ENCODE peak calls at places on chromosomes 7 and 10, in six cellular contexts. I is CD8-positive, alpha-beta T cell; J is endodermal cell; E is colonic mucosa; C is ovary; W is Peyer's patch. M is an unnamed sample. For H3K4me1, the result is how much of the 10 kb centered on the place peaks cover.

GRCh38 chr7:107874605-107875446 is 16.2 kb upstream of the DLD start:
- DNase-seq in I (peak), J (peak), E (peak), C (no peak), W (no peak), M (peak)

GRCh38 chr10:35042783-35043182 is 47.4 kb downstream of the CUL2 start:
- DNase-seq in I (no peak), J (no peak), E (no peak), C (no peak), W (no peak), M (no peak)

GRCh38 chr7:74068378-74069085 is 15.1 kb upstream of the LIMK1 start:
- DNase-seq in I (no peak), J (no peak), E (no peak), C (peak), W (peak), M (no peak)

GRCh38 chr7:31408120-31408729 is 67.7 kb upstream of the NEUROD6 start:
- DNase-seq in I (no peak), J (no peak), E (no peak), C (no peak), W (no peak), M (no peak)

GRCh38 chr7:47677664-47678063 is 95.8 kb upstream of the TNS3 start:
- DNase-seq in I (no peak), J (no peak), E (no peak), C (no peak), W (no peak), M (no peak)

GRCh38 chr10:74691164-74691563 is 135.2 kb upstream of the KAT6B start:
- DNase-seq in I (no peak), J (no peak), E (no peak), C (no peak), W (no peak), M (no peak)

GRCh38 chr7:42350801-42351200 is 113.8 kb upstream of the GLI3 start:
- DNase-seq in I (no peak), J (no peak), E (no peak), C (no peak), W (no peak), M (no peak)

GRCh38 chr7:42253316-42253715 is 16.3 kb upstream of the GLI3 start:
- DNase-seq in I (no peak), J (no peak), E (no peak), C (no peak), W (no peak), M (no peak)

GRCh38 chr7:101172854-101173751 is 7.0 kb downstream of the NAT16 start:
- DNase-seq in I (no peak), J (peak), E (peak), C (no peak), W (peak), M (no peak)

GRCh38 chr10:3401491-3401938 is 228.9 kb upstream of the PITRM1 start:
- DNase-seq in I (no peak), J (no peak), E (no peak), C (no peak), W (no peak), M (no peak)

GRCh38 chr10:91424016-91424415 is 13.9 kb downstream of the HECTD2 start:
- DNase-seq in I (no peak), J (no peak), E (no peak), C (no peak), W (no peak), M (no peak)

GRCh38 chr10:37763132-37763531 is 94.3 kb downstream of the ZNF248 start:
- DNase-seq in I (no peak), J (no peak), E (no peak), C (no peak), W (no peak), M (no peak)

GRCh38 chr7:40507166-40507565 is 372.4 kb downstream of the SUGCT start:
- DNase-seq in I (no peak), J (no peak), E (no peak), C (no peak), W (no peak), M (peak)

GRCh38 chr7:32256376-32256775 is 186.2 kb upstream of the PDE1C start:
- DNase-seq in I (no peak), J (no peak), E (no peak), C (no peak), W (no peak), M (no peak)

GRCh38 chr10:33897255-33897893 is 562.9 kb upstream of the NRP1 start:
- DNase-seq in I (no peak), J (no peak), E (no peak), C (no peak), W (no peak), M (no peak)

GRCh38 chr7:131648491-131648890 is 92.1 kb upstream of the PODXL start:
- DNase-seq in I (no peak), J (peak), E (no peak), C (no peak), W (no peak), M (no peak)

GRCh38 chr7:24978837-24979469 is 1.0 kb downstream of the OSBPL3 start:
- DNase-seq in I (peak), J (peak), E (no peak), C (peak), W (peak), M (no peak)

GRCh38 chr10:113221756-113222168 is 271.7 kb downstream of the TCF7L2 start:
- DNase-seq in I (no peak), J (peak), E (no peak), C (no peak), W (no peak), M (no peak)

GRCh38 chr7:87225696-87226095 is 6.2 kb upstream of the TMEM243 start:
- DNase-seq in I (no peak), J (no peak), E (no peak), C (no peak), W (no peak), M (no peak)

GRCh38 chr10:45219416-45219815 is 96.0 kb downstream of the OR13A1 start:
- DNase-seq in I (no peak), J (no peak), E (no peak), C (no peak), W (no peak), M (no peak)

GRCh38 chr10:25050402-25050801 is 34.0 kb downstream of the THNSL1 start:
- DNase-seq in I (no peak), J (no peak), E (no peak), C (no peak), W (no peak), M (no peak)

GRCh38 chr10:121658111-121658510 is 59.9 kb upstream of the FGFR2 start:
- DNase-seq in I (no peak), J (no peak), E (no peak), C (no peak), W (no peak), M (no peak)

GRCh38 chr10:119248681-119249080 is 41.3 kb downstream of the GRK5 start:
- DNase-seq in I (no peak), J (no peak), E (no peak), C (peak), W (no peak), M (no peak)
- H3K4me1 ChIP-seq in I (under half), J (under half), E (under half), C (under half), W (under half), M (under half)

GRCh38 chr7:99383791-99384370 is 9.4 kb downstream of the ARPC1B start:
- DNase-seq in I (no peak), J (no peak), E (no peak), C (no peak), W (no peak), M (no peak)
- H3K4me1 ChIP-seq in I (under half), J (under half), E (under half), C (under half), W (under half), M (half or more)

GRCh38 chr7:76342222-76342621 is 16.6 kb downstream of the YWHAG start:
- DNase-seq in I (no peak), J (no peak), E (no peak), C (no peak), W (no peak), M (no peak)
- H3K4me1 ChIP-seq in I (under half), J (under half), E (under half), C (under half), W (under half), M (under half)

GRCh38 chr7:128530855-128531104 is 54.2 kb downstream of the METTL2B start:
- DNase-seq in I (no peak), J (no peak), E (no peak), C (no peak), W (no peak), M (no peak)
- H3K4me1 ChIP-seq in I (under half), J (under half), E (under half), C (under half), W (under half), M (under half)

DNA sequence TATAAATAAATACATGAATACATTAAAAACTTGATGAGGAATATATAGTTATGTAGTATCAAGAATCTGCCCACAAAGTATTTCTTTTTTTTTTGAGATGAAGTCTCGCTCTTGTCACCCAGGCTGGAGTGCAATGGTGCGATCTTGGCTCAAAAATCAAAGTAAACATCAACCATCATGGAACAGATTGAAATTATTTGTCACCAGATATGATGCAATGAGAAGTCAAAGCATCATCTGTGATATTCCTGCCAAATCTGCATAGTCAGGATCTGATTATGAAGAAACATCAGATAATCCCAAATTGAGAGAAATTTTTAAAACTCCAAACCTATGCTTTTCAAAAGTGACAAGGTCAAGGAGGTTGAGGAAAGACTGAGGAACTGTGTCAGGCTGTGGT is 5.1 kb upstream of the CYP2C18 start:
- DNase-seq in I (no peak), J (no peak), E (no peak), C (no peak), W (no peak), M (no peak)
- H3K4me1 ChIP-seq in I (under half), J (under half), E (under half), C (under half), W (under half), M (under half)

GRCh38 chr7:139748373-139748765 is 29.4 kb downstream of the HIPK2 start:
- DNase-seq in I (no peak), J (peak), E (no peak), C (no peak), W (no peak), M (no peak)
- H3K4me1 ChIP-seq in I (under half), J (under half), E (under half), C (under half), W (under half), M (under half)

DNA sequence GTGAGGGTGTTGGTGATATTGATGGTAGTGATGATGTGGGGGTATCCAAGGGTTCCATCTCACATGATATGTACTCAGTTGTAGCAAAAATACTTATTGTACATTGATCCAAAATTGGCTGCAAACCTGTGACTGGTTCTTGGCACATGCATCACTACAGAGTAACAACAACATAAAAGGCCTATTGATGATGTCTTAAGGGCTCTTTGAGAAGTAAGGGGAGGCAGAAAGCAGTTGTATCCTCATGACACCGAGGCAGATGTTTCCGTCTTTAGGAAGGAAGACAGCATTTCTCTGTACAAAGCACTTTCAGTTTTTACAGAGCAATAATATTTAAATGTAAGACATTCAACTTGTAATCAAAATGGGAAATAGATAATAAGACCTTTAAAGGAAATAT is 34.5 kb downstream of the NRG3 start:
- DNase-seq in I (no peak), J (no peak), E (no peak), C (no peak), W (no peak), M (no peak)
- H3K4me1 ChIP-seq in I (under half), J (under half), E (under half), C (under half), W (under half), M (under half)

DNA sequence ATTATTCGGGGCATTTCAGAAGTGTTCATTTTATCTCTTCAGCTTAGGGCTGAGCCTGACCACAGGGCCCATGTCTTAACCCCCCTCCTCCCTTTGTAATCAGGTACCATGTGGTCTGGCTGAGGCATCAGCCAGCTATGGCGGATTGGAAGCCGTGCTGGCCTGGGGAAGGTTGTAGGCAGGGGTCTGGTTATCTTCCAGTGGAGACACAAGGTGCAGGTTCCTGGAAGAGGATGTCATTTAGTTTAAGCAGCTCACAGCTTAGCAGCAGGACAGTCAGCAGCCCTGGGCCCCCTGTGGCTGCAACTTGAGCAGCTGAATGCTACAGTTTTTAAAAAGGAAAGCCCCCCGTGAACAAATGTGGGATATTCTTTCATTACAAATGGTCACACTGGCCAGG is 22.1 kb downstream of the BAG3 start:
- DNase-seq in I (no peak), J (no peak), E (no peak), C (no peak), W (no peak), M (no peak)
- H3K4me1 ChIP-seq in I (under half), J (under half), E (under half), C (under half), W (under half), M (under half)